ENCODE peak calls at places on chromosomes 4 and X, in five cellular contexts. G is astrocyte, D is H1, E is GM23248, L is hepatocyte. P is an unnamed sample.
A peak's percentile ranks its signal among the peaks of the same experiment; 100 is the strongest.

GRCh38 chr4:41122309-41122708 is 92.0 kb downstream of the APBB2 start:
- DNase-seq in D (no peak), E (no peak), L (no peak), G (no peak), P (no peak)

GRCh38 chr4:45442466-45442865 is 681.4 kb downstream of the GABRG1 start:
- DNase-seq in E (peak; percentile 24), L (peak; percentile 34), G (no peak), D (no peak), P (peak; percentile 13)

GRCh38 chrX:103376979-103377324 is 614 bp downstream of the BEX3 start:
- DNase-seq in L (peak; percentile 46), G (peak; percentile 11), D (no peak), E (peak; percentile 45), P (peak; percentile 30)

GRCh38 chr4:70969076-70969475 is 24.4 kb upstream of the DCK start:
- DNase-seq in E (no peak), D (no peak), L (no peak), G (peak; percentile 74), P (no peak)

GRCh38 chrX:545488-545887 is 85.1 kb upstream of the SHOX start:
- DNase-seq in E (no peak), D (no peak), G (no peak), L (no peak), P (no peak)

GRCh38 chr4:538542-539142 is 37.5 kb downstream of the TMEM271 start:
- DNase-seq in L (no peak), G (no peak), E (no peak), D (no peak), P (no peak)

GRCh38 chr4:125714845-125715244 is 400.1 kb downstream of the FAT4 start:
- DNase-seq in L (no peak), G (no peak), E (peak; percentile 23), D (no peak), P (no peak)

GRCh38 chr4:140645196-140645595 is 76.4 kb upstream of the UCP1 start:
- DNase-seq in D (no peak), E (no peak), L (no peak), G (no peak), P (no peak)

GRCh38 chr4:95550566-95550965 is 1.8 kb upstream of the UNC5C start:
- DNase-seq in G (no peak), L (no peak), D (no peak), E (no peak), P (no peak)

GRCh38 chrX:11351375-11352295 is 58.4 kb downstream of the AMELX start:
- DNase-seq in D (no peak), G (peak; percentile 76), E (peak; percentile 26), L (no peak), P (peak; percentile 92)
- H3K4me2 ChIP-seq in D (no peak overlapping the region), G (no peak overlapping the region), E (no peak overlapping the region), L (no peak overlapping the region), P (no peak overlapping the region)

GRCh38 chr4:145101091-145101490 is 3.0 kb downstream of the ABCE1 start:
- DNase-seq in G (no peak), E (no peak), L (no peak), D (no peak), P (no peak)
- H3K36me3 ChIP-seq in G (peaks cover 17% of the 10 kb centered on the region), E (peaks cover 18% of the 10 kb centered on the region), L (no peaks in the 10 kb centered on the region), D (peaks cover 13% of the 10 kb centered on the region), P (no peaks in the 10 kb centered on the region)

GRCh38 chr4:102552781-102553180 is 51.6 kb downstream of the NFKB1 start:
- DNase-seq in G (no peak), D (no peak), E (no peak), L (no peak), P (no peak)
- H3K4me2 ChIP-seq in G (no peak overlapping the region), D (no peak overlapping the region), E (no peak overlapping the region), L (no peak overlapping the region), P (no peak overlapping the region)

GRCh38 chr4:186623546-186623945 is 68.2 kb upstream of the MTNR1A start:
- DNase-seq in E (peak; percentile 71), L (no peak), G (peak; percentile 10), D (no peak), P (no peak)
- H3K36me3 ChIP-seq in E (peaks cover 28% of the 10 kb centered on the region), L (no peaks in the 10 kb centered on the region), G (peaks cover 44% of the 10 kb centered on the region), D (peaks cover 42% of the 10 kb centered on the region), P (peaks cover 80% of the 10 kb centered on the region)

GRCh38 chrX:47585273-47585672 is 3.0 kb downstream of the TIMP1 start:
- DNase-seq in G (no peak), E (no peak), D (no peak), L (peak; percentile 3), P (no peak)

GRCh38 chrX:47581731-47582647 is at the start of gene TIMP1:
- DNase-seq in E (peak; percentile 95), D (peak; percentile 70), G (peak; percentile 88), L (peak; percentile 92), P (peak; percentile 95)

GRCh38 chrX:47586043-47586787 is 4.0 kb downstream of the TIMP1 start:
- DNase-seq in D (no peak), G (no peak), L (no peak), E (no peak), P (no peak)

GRCh38 chrX:47584714-47585113 is 2.5 kb downstream of the TIMP1 start:
- DNase-seq in L (no peak), E (no peak), G (no peak), D (no peak), P (no peak)

DNA sequence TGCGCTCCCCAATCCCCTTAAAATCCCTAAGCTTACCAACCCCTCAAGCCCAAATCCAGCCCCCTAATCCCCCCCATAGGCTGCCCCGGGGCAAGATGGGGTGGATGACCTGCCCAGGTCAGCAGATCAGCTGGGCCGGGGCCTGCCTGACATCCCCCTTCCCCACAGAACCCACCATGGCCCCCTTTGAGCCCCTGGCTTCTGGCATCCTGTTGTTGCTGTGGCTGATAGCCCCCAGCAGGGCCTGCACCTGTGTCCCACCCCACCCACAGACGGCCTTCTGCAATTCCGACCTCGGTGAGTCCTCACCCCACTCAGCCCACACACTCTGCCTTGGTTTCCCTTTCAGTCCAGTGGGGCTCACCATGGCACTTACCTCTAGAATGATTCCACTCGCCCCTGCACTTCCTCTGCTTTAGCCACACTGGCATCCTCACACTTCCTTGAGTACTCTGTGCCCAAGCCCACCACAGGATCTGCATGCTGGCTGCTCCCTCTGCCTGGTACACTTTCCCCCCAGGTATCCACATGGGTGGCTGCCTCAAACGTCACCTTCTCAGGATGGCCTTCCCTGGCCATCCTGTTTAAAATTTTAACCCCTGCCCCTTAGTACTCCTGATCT is 1.1 kb downstream of the TIMP1 start:
- DNase-seq in E (no peak), G (no peak), L (no peak), D (no peak), P (no peak)
- H3K4me2 ChIP-seq in E (peak overlapping the region; percentile 76), G (peak overlapping the region; percentile 93), L (peak overlapping the region; percentile 66), D (no peak overlapping the region), P (peak overlapping the region; percentile 61)

GRCh38 chr4:80069837-80070788 is 2.9 kb downstream of the ANTXR2 start:
- DNase-seq in D (no peak), L (no peak), G (peak; percentile 58), E (peak; percentile 74), P (peak; percentile 58)
- H3K36me3 ChIP-seq in D (no peaks in the 10 kb centered on the region), L (no peaks in the 10 kb centered on the region), G (peaks cover 9% of the 10 kb centered on the region), E (peaks cover 29% of the 10 kb centered on the region), P (no peaks in the 10 kb centered on the region)

GRCh38 chr4:88163286-88163685 is 4.8 kb upstream of the ABCG2 start:
- DNase-seq in L (no peak), D (no peak), E (no peak), G (no peak), P (no peak)

GRCh38 chr4:88159137-88159725 is 792 bp upstream of the ABCG2 start:
- DNase-seq in E (peak; percentile 45), G (no peak), L (no peak), D (no peak), P (no peak)

GRCh38 chr4:88166608-88167007 is 8.2 kb upstream of the ABCG2 start:
- DNase-seq in L (no peak), E (no peak), D (no peak), G (no peak), P (no peak)

GRCh38 chr4:88158360-88159136 is at the start of gene ABCG2:
- DNase-seq in E (peak; percentile 72), D (peak; percentile 80), L (peak; percentile 62), G (peak; percentile 66), P (peak; percentile 90)

GRCh38 chr4:88162636-88163035 is 4.2 kb upstream of the ABCG2 start:
- DNase-seq in G (no peak), D (no peak), L (no peak), E (no peak), P (no peak)
- H3K4me2 ChIP-seq in G (no peak overlapping the region), D (no peak overlapping the region), L (no peak overlapping the region), E (no peak overlapping the region), P (no peak overlapping the region)

GRCh38 chr4:84848432-84848831 is 118.1 kb downstream of the WDFY3 start:
- DNase-seq in D (no peak), G (no peak), E (no peak), L (no peak), P (no peak)

GRCh38 chr4:84852081-84852480 is 114.4 kb downstream of the WDFY3 start:
- DNase-seq in L (no peak), G (peak; percentile 36), D (no peak), E (no peak), P (no peak)

GRCh38 chr4:84849051-84849640 is 117.3 kb downstream of the WDFY3 start:
- DNase-seq in G (no peak), L (no peak), E (no peak), D (no peak), P (no peak)

GRCh38 chr4:84846985-84847384 is 119.5 kb downstream of the WDFY3 start:
- DNase-seq in L (no peak), D (no peak), E (no peak), G (no peak), P (no peak)

GRCh38 chr4:84847978-84848377 is 118.5 kb downstream of the WDFY3 start:
- DNase-seq in D (no peak), L (no peak), G (no peak), E (no peak), P (no peak)
- H3K36me3 ChIP-seq in D (peaks cover 6% of the 10 kb centered on the region), L (no peaks in the 10 kb centered on the region), G (peaks cover 11% of the 10 kb centered on the region), E (peaks cover 18% of the 10 kb centered on the region), P (no peaks in the 10 kb centered on the region)

GRCh38 chr4:38785901-38786402 is 3.2 kb upstream of the TLR10 start:
- DNase-seq in G (no peak), E (no peak), D (no peak), L (no peak), P (peak; percentile 10)

GRCh38 chr4:38791005-38791404 is 8.2 kb upstream of the TLR10 start:
- DNase-seq in E (no peak), L (no peak), D (no peak), G (no peak), P (no peak)

GRCh38 chr4:38787693-38788092 is 4.9 kb upstream of the TLR10 start:
- DNase-seq in G (no peak), D (no peak), E (no peak), L (no peak), P (no peak)

GRCh38 chr4:38785041-38785790 is 2.4 kb upstream of the TLR10 start:
- DNase-seq in L (no peak), G (no peak), D (no peak), E (no peak), P (no peak)

GRCh38 chr4:38788327-38788726 is 5.5 kb upstream of the TLR10 start:
- DNase-seq in G (peak; percentile 60), D (no peak), E (peak; percentile 31), L (no peak), P (no peak)
- H3K4me2 ChIP-seq in G (no peak overlapping the region), D (no peak overlapping the region), E (no peak overlapping the region), L (no peak overlapping the region), P (no peak overlapping the region)

GRCh38 chr4:189121336-189121735 is 819.3 kb upstream of the FRG1 start:
- DNase-seq in E (no peak), D (no peak), L (no peak), G (no peak), P (no peak)
- H3K36me3 ChIP-seq in E (no peaks in the 10 kb centered on the region), D (no peaks in the 10 kb centered on the region), L (no peaks in the 10 kb centered on the region), G (no peaks in the 10 kb centered on the region), P (no peaks in the 10 kb centered on the region)

P was measured in mesenchymal stem cell.